ENCODE peak calls at places on chromosomes 1 and 21, in four cellular contexts. I is sigmoid colon, S is heart right ventricle, D is Panc1. X is an unnamed sample.

GRCh38 chr1:226827458-226827857 is 43.0 kb upstream of the PSEN2 start:
- DNase-seq in S (peak; percentile 67), D (no peak), I (peak; percentile 93), X (no peak)

GRCh38 chr1:245180496-245180895 is 25.7 kb downstream of the KIF26B start:
- DNase-seq in S (no peak), I (no peak), D (no peak), X (no peak)

GRCh38 chr21:41768371-41769042 is 1.7 kb upstream of the RIPK4 start:
- DNase-seq in D (no peak), I (peak; percentile 63), S (no peak), X (peak; percentile 64)

GRCh38 chr1:50936321-50936720 is 23.7 kb downstream of the FAF1 start:
- DNase-seq in S (no peak), D (no peak), I (no peak), X (no peak)

GRCh38 chr21:21688877-21689276 is 690.7 kb downstream of the NCAM2 start:
- DNase-seq in D (no peak), I (no peak), S (peak; percentile 17), X (no peak)

GRCh38 chr1:2313651-2314296 is 77.6 kb downstream of the MORN1 start:
- DNase-seq in D (no peak), I (peak; percentile 70), S (no peak), X (no peak)

GRCh38 chr1:26994020-26994745 is 691 bp downstream of the TRNP1 start:
- DNase-seq in S (peak; percentile 41), I (no peak), D (no peak), X (no peak)

GRCh38 chr21:31447477-31447876 is 103.4 kb upstream of the TIAM1 start:
- DNase-seq in I (peak; percentile 68), D (no peak), S (no peak), X (no peak)

GRCh38 chr1:30405631-30406212 is 317.7 kb downstream of the MATN1 start:
- DNase-seq in I (no peak), D (no peak), S (no peak), X (no peak)

GRCh38 chr1:1308756-1309524 is 543 bp downstream of the PUSL1 start:
- DNase-seq in I (peak; percentile 82), D (no peak), S (peak; percentile 42), X (no peak)

GRCh38 chr1:205056188-205056611 is 13.2 kb downstream of the CNTN2 start:
- DNase-seq in S (no peak), I (no peak), D (no peak), X (no peak)

GRCh38 chr1:1531947-1532346 is 8.5 kb downstream of the TMEM240 start:
- DNase-seq in I (no peak), S (no peak), D (no peak), X (no peak)

GRCh38 chr21:7952648-7953047 is 2568.7 kb upstream of the TPTE start:
- DNase-seq in S (no peak), D (no peak), I (no peak), X (no peak)

DNA sequence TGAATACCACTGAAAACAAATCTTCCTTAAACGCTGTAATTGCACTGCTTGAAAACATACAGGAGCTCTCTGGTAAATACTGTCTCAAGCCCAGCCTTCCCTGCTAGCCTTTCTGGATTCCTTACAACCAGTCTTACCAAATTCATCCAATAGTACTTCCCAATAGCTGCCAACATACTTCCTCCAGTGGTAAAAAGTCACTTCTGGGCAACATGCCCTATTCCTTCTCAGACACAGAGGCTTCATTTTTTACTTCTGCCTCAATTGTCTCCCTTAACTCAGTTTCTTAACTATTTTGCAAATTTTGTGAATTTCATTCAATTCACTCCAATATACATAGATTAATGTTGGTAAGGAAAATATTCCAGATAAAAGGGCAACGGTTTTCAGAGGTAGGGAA is 166.3 kb downstream of the TBX15 start:
- DNase-seq in I (no peak), D (no peak), S (no peak), X (no peak)
- TF ChIP-seq CTCF in I (no peak), D (no peak), S (no peak), X (no peak)

DNA sequence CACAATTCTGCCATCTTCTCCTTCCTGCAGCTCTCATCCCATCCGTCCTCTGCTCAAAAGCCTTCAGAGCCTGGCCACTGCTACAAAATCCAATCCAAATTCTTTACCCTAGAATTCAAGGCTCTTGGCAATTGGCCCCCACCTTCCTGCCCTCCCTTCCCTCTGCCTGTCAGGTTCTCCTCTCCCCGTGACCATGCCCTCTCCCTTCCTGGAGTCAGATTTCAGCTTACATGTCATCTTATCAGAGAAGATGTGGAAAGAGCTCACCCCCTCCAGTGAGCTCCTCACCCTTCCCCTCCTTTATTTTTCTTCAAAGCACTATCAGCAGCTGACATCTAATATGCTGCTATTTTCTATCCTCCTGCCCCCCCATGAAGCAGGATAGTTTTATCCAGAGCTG is 86.9 kb downstream of the GRIK3 start:
- DNase-seq in I (no peak), D (no peak), S (no peak), X (no peak)
- H3K27me3 ChIP-seq in I (peaks cover 22% of the 10 kb centered on the region), D (peaks cover 2% of the 10 kb centered on the region), S (no peaks in the 10 kb centered on the region), X (no peaks in the 10 kb centered on the region)

DNA sequence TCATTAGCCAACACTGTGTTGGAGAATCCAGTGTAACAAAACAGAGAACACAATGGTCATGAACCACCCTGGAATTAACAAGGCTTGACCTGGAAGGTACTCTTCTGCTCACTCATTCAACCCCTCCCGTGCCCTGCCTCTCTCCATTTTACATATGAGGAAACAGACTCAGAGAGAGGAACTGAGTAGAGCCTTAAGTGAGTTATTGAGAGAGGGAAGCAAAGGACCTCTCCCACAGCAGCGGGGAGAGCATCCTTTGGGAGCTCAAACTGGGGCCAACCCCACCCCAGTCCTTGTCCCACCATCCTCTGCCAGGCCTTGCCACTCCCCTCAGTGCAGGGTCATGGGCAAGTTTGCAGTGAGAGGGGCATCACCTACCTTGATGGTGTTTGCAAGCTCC is 1.3 kb downstream of the S100A12 start:
- DNase-seq in I (no peak), S (no peak), D (no peak), X (no peak)
- TF ChIP-seq CTCF in I (no peak), S (no peak), D (no peak), X (no peak)

DNA sequence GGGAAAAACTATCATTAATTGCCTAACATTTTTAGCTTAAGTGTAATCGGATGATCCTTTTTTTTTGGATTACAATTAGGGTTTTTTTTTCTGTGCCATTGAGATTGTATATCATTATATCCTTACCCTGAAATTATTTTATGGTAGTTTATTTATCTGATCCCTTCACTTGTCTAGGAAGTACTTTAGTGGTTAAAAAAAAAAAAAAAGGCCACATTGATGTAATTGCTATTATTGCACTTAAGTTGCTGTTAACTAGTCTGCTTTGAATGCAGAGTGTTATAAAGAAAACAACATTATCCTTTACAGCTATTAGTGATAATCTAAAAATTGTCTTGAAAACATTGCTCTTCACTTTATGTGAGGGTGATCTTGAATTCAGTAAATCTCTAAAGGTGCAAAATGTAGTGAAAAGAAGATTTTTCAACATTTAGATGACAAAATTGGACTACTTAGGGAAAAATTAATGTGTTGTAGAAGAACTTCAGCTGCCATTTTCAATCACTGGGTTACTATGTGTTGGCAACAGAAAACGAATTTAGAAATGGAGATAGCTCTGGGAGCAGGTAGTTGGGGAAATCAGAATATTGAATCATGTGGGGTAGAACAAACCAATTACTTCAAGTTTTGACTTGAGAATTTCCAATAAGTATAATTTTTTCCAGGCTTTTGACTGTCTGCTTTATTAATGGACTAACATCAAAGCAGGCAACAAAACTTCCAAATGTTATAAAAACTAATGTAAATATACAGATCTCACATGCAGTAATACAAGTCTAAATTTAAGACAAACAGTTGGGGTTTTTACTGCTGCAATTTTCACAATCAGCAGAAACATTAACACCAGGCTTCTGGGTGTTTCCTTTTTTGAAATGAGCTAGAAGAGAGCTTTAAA is 5.0 kb downstream of the ADGRL2 start:
- DNase-seq in I (no peak), D (no peak), S (no peak), X (no peak)
- H3K27me3 ChIP-seq in I (no peaks in the 10 kb centered on the region), D (no peaks in the 10 kb centered on the region), S (no peaks in the 10 kb centered on the region), X (no peaks in the 10 kb centered on the region)

X was measured in kidney epithelial cell.